ENCODE peak calls at places on chromosomes 12 and 14, in five cellular contexts. One of them, this sample, is unnamed.

GRCh38 chr12:104282109-104282508 is 21.4 kb upstream of the EID3 start:
- DNase-seq in fibroblast of gingiva: peak
- DNase-seq in cardiac fibroblast: peak
- DNase-seq in naive thymus-derived CD8-positive, alpha-beta T cell: no peak
- DNase-seq in pancreas: no peak
- DNase-seq in this sample: no peak

GRCh38 chr12:51592034-51592705 is 1.1 kb downstream of the SCN8A start:
- DNase-seq in fibroblast of gingiva: peak
- DNase-seq in cardiac fibroblast: no peak
- DNase-seq in naive thymus-derived CD8-positive, alpha-beta T cell: no peak
- DNase-seq in pancreas: no peak
- DNase-seq in this sample: no peak

GRCh38 chr12:76778358-76778757 is 14.4 kb downstream of the ZDHHC17 start:
- DNase-seq in fibroblast of gingiva: no peak
- DNase-seq in cardiac fibroblast: no peak
- DNase-seq in naive thymus-derived CD8-positive, alpha-beta T cell: no peak
- DNase-seq in pancreas: no peak
- DNase-seq in this sample: no peak

GRCh38 chr14:26593377-26593776 is 4.5 kb downstream of the NOVA1 start:
- DNase-seq in fibroblast of gingiva: no peak
- DNase-seq in cardiac fibroblast: no peak
- DNase-seq in naive thymus-derived CD8-positive, alpha-beta T cell: no peak
- DNase-seq in pancreas: no peak
- DNase-seq in this sample: no peak

GRCh38 chr12:78703820-78704525 is 160.6 kb upstream of the SYT1 start:
- DNase-seq in fibroblast of gingiva: peak
- DNase-seq in cardiac fibroblast: peak
- DNase-seq in naive thymus-derived CD8-positive, alpha-beta T cell: no peak
- DNase-seq in pancreas: no peak
- DNase-seq in this sample: no peak

GRCh38 chr12:12387521-12387920 is 30.6 kb downstream of the BORCS5 start:
- DNase-seq in fibroblast of gingiva: peak
- DNase-seq in cardiac fibroblast: peak
- DNase-seq in naive thymus-derived CD8-positive, alpha-beta T cell: no peak
- DNase-seq in pancreas: no peak
- DNase-seq in this sample: no peak

GRCh38 chr12:12008931-12009611 is 61.7 kb upstream of the BCL2L14 start:
- DNase-seq in fibroblast of gingiva: no peak
- DNase-seq in cardiac fibroblast: peak
- DNase-seq in naive thymus-derived CD8-positive, alpha-beta T cell: peak
- DNase-seq in pancreas: no peak
- DNase-seq in this sample: peak

GRCh38 chr12:127883013-127883412 is 384.0 kb upstream of the TMEM132C start:
- DNase-seq in fibroblast of gingiva: no peak
- DNase-seq in cardiac fibroblast: no peak
- DNase-seq in naive thymus-derived CD8-positive, alpha-beta T cell: no peak
- DNase-seq in pancreas: no peak
- DNase-seq in this sample: no peak

GRCh38 chr12:51012570-51013236 is 13.5 kb downstream of the SLC11A2 start:
- DNase-seq in fibroblast of gingiva: no peak
- DNase-seq in cardiac fibroblast: no peak
- DNase-seq in naive thymus-derived CD8-positive, alpha-beta T cell: no peak
- DNase-seq in pancreas: no peak
- DNase-seq in this sample: no peak

GRCh38 chr12:93938921-93939320 is 209.5 kb upstream of the PLXNC1 start:
- DNase-seq in fibroblast of gingiva: no peak
- DNase-seq in cardiac fibroblast: no peak
- DNase-seq in naive thymus-derived CD8-positive, alpha-beta T cell: no peak
- DNase-seq in pancreas: no peak
- DNase-seq in this sample: no peak

GRCh38 chr12:19515179-19515578 is 75.9 kb downstream of the AEBP2 start:
- DNase-seq in fibroblast of gingiva: no peak
- DNase-seq in cardiac fibroblast: no peak
- DNase-seq in naive thymus-derived CD8-positive, alpha-beta T cell: no peak
- DNase-seq in pancreas: no peak
- DNase-seq in this sample: no peak

GRCh38 chr14:51053157-51053556 is 41.7 kb downstream of the TRIM9 start:
- DNase-seq in fibroblast of gingiva: no peak
- DNase-seq in cardiac fibroblast: no peak
- DNase-seq in naive thymus-derived CD8-positive, alpha-beta T cell: no peak
- DNase-seq in pancreas: no peak
- DNase-seq in this sample: no peak

GRCh38 chr12:105100207-105100985 is 7.1 kb upstream of the WASHC4 start:
- DNase-seq in fibroblast of gingiva: peak
- DNase-seq in cardiac fibroblast: peak
- DNase-seq in naive thymus-derived CD8-positive, alpha-beta T cell: no peak
- DNase-seq in pancreas: no peak
- DNase-seq in this sample: no peak

GRCh38 chr14:72638021-72638420 is 255.9 kb downstream of the DPF3 start:
- DNase-seq in fibroblast of gingiva: peak
- DNase-seq in cardiac fibroblast: peak
- DNase-seq in naive thymus-derived CD8-positive, alpha-beta T cell: no peak
- DNase-seq in pancreas: no peak
- DNase-seq in this sample: no peak

GRCh38 chr12:111430418-111431353 is 25.0 kb downstream of the SH2B3 start:
- DNase-seq in fibroblast of gingiva: no peak
- DNase-seq in cardiac fibroblast: no peak
- DNase-seq in naive thymus-derived CD8-positive, alpha-beta T cell: peak
- DNase-seq in pancreas: no peak
- DNase-seq in this sample: peak

GRCh38 chr14:24051789-24052655 is at the start of gene CARMIL3:
- DNase-seq in fibroblast of gingiva: peak
- DNase-seq in cardiac fibroblast: peak
- DNase-seq in naive thymus-derived CD8-positive, alpha-beta T cell: peak
- DNase-seq in pancreas: peak
- DNase-seq in this sample: peak

GRCh38 chr14:101739446-101740141 is 21.9 kb upstream of the PPP2R5C start:
- DNase-seq in fibroblast of gingiva: no peak
- DNase-seq in cardiac fibroblast: no peak
- DNase-seq in naive thymus-derived CD8-positive, alpha-beta T cell: no peak
- DNase-seq in pancreas: no peak
- DNase-seq in this sample: no peak

GRCh38 chr14:61502459-61503093 is 181.2 kb downstream of the PRKCH start:
- DNase-seq in fibroblast of gingiva: no peak
- DNase-seq in cardiac fibroblast: no peak
- DNase-seq in naive thymus-derived CD8-positive, alpha-beta T cell: no peak
- DNase-seq in pancreas: no peak
- DNase-seq in this sample: no peak

GRCh38 chr14:62301911-62302310 is 539.7 kb downstream of the SNAPC1 start:
- DNase-seq in fibroblast of gingiva: no peak
- DNase-seq in cardiac fibroblast: no peak
- DNase-seq in naive thymus-derived CD8-positive, alpha-beta T cell: no peak
- DNase-seq in pancreas: no peak
- DNase-seq in this sample: no peak

GRCh38 chr14:105085766-105086165 is 20.5 kb upstream of the GPR132 start:
- DNase-seq in fibroblast of gingiva: no peak
- DNase-seq in cardiac fibroblast: no peak
- DNase-seq in naive thymus-derived CD8-positive, alpha-beta T cell: no peak
- DNase-seq in pancreas: no peak
- DNase-seq in this sample: no peak

GRCh38 chr12:102539651-102540553 is 59.5 kb upstream of the IGF1 start:
- DNase-seq in fibroblast of gingiva: peak
- DNase-seq in cardiac fibroblast: peak
- DNase-seq in naive thymus-derived CD8-positive, alpha-beta T cell: no peak
- DNase-seq in pancreas: no peak
- DNase-seq in this sample: no peak

GRCh38 chr12:104909761-104910160 is 48.3 kb downstream of the SLC41A2 start:
- DNase-seq in fibroblast of gingiva: peak
- DNase-seq in cardiac fibroblast: peak
- DNase-seq in naive thymus-derived CD8-positive, alpha-beta T cell: no peak
- DNase-seq in pancreas: no peak
- DNase-seq in this sample: no peak

GRCh38 chr12:7638064-7638763 is 27.5 kb downstream of the APOBEC1 start:
- DNase-seq in fibroblast of gingiva: no peak
- DNase-seq in cardiac fibroblast: no peak
- DNase-seq in naive thymus-derived CD8-positive, alpha-beta T cell: no peak
- DNase-seq in pancreas: no peak
- DNase-seq in this sample: no peak

GRCh38 chr12:104057771-104058197 is 6.5 kb upstream of the HCFC2 start:
- DNase-seq in fibroblast of gingiva: no peak
- DNase-seq in cardiac fibroblast: peak
- DNase-seq in naive thymus-derived CD8-positive, alpha-beta T cell: no peak
- DNase-seq in pancreas: no peak
- DNase-seq in this sample: no peak

GRCh38 chr14:75401356-75401755 is 26.5 kb upstream of the JDP2 start:
- DNase-seq in fibroblast of gingiva: peak
- DNase-seq in cardiac fibroblast: peak
- DNase-seq in naive thymus-derived CD8-positive, alpha-beta T cell: no peak
- DNase-seq in pancreas: no peak
- DNase-seq in this sample: no peak

GRCh38 chr12:108826115-108826806 is 31.1 kb downstream of the SSH1 start:
- DNase-seq in fibroblast of gingiva: peak
- DNase-seq in cardiac fibroblast: peak
- DNase-seq in naive thymus-derived CD8-positive, alpha-beta T cell: no peak
- DNase-seq in pancreas: no peak
- DNase-seq in this sample: no peak

GRCh38 chr14:80519002-80519401 is 307.7 kb upstream of the DIO2 start:
- DNase-seq in fibroblast of gingiva: peak
- DNase-seq in cardiac fibroblast: no peak
- DNase-seq in naive thymus-derived CD8-positive, alpha-beta T cell: no peak
- DNase-seq in pancreas: no peak
- DNase-seq in this sample: no peak

GRCh38 chr12:78759387-78759786 is 105.2 kb upstream of the SYT1 start:
- DNase-seq in fibroblast of gingiva: peak
- DNase-seq in cardiac fibroblast: peak
- DNase-seq in naive thymus-derived CD8-positive, alpha-beta T cell: no peak
- DNase-seq in pancreas: no peak
- DNase-seq in this sample: no peak

GRCh38 chr14:63800651-63801385 is 52.0 kb upstream of the SYNE2 start:
- DNase-seq in fibroblast of gingiva: no peak
- DNase-seq in cardiac fibroblast: no peak
- DNase-seq in naive thymus-derived CD8-positive, alpha-beta T cell: no peak
- DNase-seq in pancreas: no peak
- DNase-seq in this sample: no peak

GRCh38 chr14:44204061-44204815 is 302.8 kb downstream of the FSCB start:
- DNase-seq in fibroblast of gingiva: peak
- DNase-seq in cardiac fibroblast: peak
- DNase-seq in naive thymus-derived CD8-positive, alpha-beta T cell: no peak
- DNase-seq in pancreas: no peak
- DNase-seq in this sample: no peak

GRCh38 chr14:95297832-95298231 is 21.9 kb downstream of the CLMN start:
- DNase-seq in fibroblast of gingiva: no peak
- DNase-seq in cardiac fibroblast: no peak
- DNase-seq in naive thymus-derived CD8-positive, alpha-beta T cell: no peak
- DNase-seq in pancreas: no peak
- DNase-seq in this sample: no peak

GRCh38 chr12:80580254-80580653 is 127.2 kb upstream of the MYF6 start:
- DNase-seq in fibroblast of gingiva: peak
- DNase-seq in cardiac fibroblast: peak
- DNase-seq in naive thymus-derived CD8-positive, alpha-beta T cell: no peak
- DNase-seq in pancreas: no peak
- DNase-seq in this sample: no peak

GRCh38 chr14:26765768-26766550 is 168.1 kb upstream of the NOVA1 start:
- DNase-seq in fibroblast of gingiva: peak
- DNase-seq in cardiac fibroblast: peak
- DNase-seq in naive thymus-derived CD8-positive, alpha-beta T cell: no peak
- DNase-seq in pancreas: no peak
- DNase-seq in this sample: no peak

GRCh38 chr12:103994235-103994634 is 28.6 kb downstream of the TDG start:
- DNase-seq in fibroblast of gingiva: no peak
- DNase-seq in cardiac fibroblast: no peak
- DNase-seq in naive thymus-derived CD8-positive, alpha-beta T cell: no peak
- DNase-seq in pancreas: no peak
- DNase-seq in this sample: no peak

GRCh38 chr14:106308839-106309389 is 782.5 kb downstream of the TMEM121 start:
- DNase-seq in fibroblast of gingiva: no peak
- DNase-seq in cardiac fibroblast: no peak
- DNase-seq in naive thymus-derived CD8-positive, alpha-beta T cell: peak
- DNase-seq in pancreas: no peak
- DNase-seq in this sample: peak

This sample was measured in stimulated activated naive CD4-positive, alpha-beta T cell.